ENCODE peak calls at places on chromosome 6, in four cellular contexts. G is mesenchymal stem cell, S is H9, I is H1. X is an unnamed sample.

GRCh38 chr6:100573169-100573568 is 108.4 kb upstream of the SIM1 start:
- DNase-seq in G (peak; percentile 14), S (no peak), I (no peak), X (no peak)

GRCh38 chr6:90940812-90941481 is 354.1 kb upstream of the MAP3K7 start:
- DNase-seq in G (peak; percentile 76), S (no peak), I (no peak), X (peak; percentile 48)

GRCh38 chr6:32685603-32686002 is 19.1 kb upstream of the HLA-DQB1 start:
- DNase-seq in G (peak; percentile 8), S (no peak), I (no peak), X (no peak)

GRCh38 chr6:37323568-37323967 is 30.2 kb upstream of the RNF8 start:
- DNase-seq in G (peak; percentile 22), S (no peak), I (no peak), X (no peak)

GRCh38 chr6:43328528-43328927 is 19.9 kb upstream of the CRIP3 start:
- DNase-seq in G (no peak), S (no peak), I (no peak), X (no peak)

GRCh38 chr6:118562959-118563358 is 14.9 kb downstream of the PLN start:
- DNase-seq in G (peak; percentile 23), S (no peak), I (no peak), X (no peak)

GRCh38 chr6:118198746-118199145 is 291.7 kb downstream of the SLC35F1 start:
- DNase-seq in G (peak; percentile 40), S (no peak), I (no peak), X (no peak)

GRCh38 chr6:158506577-158506976 is 53.3 kb upstream of the TMEM181 start:
- DNase-seq in G (peak; percentile 22), S (peak; percentile 91), I (peak; percentile 74), X (peak; percentile 32)

GRCh38 chr6:156976144-156977088 is 199.2 kb downstream of the ARID1B start:
- DNase-seq in G (no peak), S (no peak), I (no peak), X (no peak)

GRCh38 chr6:111653961-111654360 is 48.3 kb upstream of the TRAF3IP2 start:
- DNase-seq in G (no peak), S (no peak), I (no peak), X (no peak)

GRCh38 chr6:24547243-24547642 is 52.5 kb downstream of the ALDH5A1 start:
- DNase-seq in G (no peak), S (peak; percentile 78), I (peak; percentile 54), X (no peak)

GRCh38 chr6:28943223-28943556 is 19.4 kb upstream of the TRIM27 start:
- DNase-seq in G (no peak), S (no peak), I (no peak), X (no peak)

GRCh38 chr6:28943557-28944411 is 20.0 kb upstream of the TRIM27 start:
- DNase-seq in G (peak; percentile 82), S (peak; percentile 88), I (peak; percentile 98), X (peak; percentile 77)

GRCh38 chr6:28940294-28940858 is 16.6 kb upstream of the TRIM27 start:
- DNase-seq in G (no peak), S (peak; percentile 72), I (peak; percentile 76), X (peak; percentile 63)

GRCh38 chr6:28941681-28942448 is 18.1 kb upstream of the TRIM27 start:
- DNase-seq in G (no peak), S (no peak), I (peak; percentile 93), X (no peak)

DNA sequence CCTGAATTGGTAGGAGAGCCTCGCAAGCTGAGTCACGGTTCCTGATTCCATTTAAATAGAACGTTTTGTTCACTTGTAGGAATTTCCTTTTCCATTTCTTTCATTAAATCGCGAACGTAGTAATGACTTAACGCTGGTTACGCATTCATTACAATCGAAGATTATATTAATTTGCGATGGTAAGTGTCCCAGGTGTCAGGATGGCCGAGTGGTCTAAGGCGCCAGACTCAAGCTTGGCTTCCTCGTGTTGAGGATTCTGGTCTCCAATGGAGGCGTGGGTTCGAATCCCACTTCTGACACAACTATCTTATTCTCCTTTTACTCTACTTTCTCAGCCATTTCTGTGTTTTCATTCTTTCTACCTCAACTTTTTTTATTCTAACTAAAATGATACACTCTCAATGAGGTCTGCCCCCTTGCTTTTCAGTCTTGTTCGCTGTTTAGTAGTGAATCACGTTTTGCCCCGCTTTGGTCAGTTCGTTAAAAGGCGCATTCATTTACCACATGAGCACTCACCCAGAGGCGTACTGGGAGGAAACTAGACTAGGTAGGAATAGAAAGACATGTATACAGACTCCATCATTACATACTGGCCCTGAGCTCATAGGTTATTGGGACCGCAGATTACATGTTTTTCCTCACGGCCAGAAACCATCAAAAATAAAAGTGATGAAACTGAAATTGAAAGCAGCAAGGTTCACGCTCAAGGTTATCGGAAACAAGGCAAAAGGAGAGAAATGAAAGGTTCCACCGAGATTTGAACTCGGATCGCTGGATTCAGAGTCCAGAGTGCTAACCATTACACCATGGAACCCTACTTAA is 17.3 kb upstream of the TRIM27 start:
- DNase-seq in G (peak; percentile 94), S (peak; percentile 80), I (peak; percentile 86), X (peak; percentile 83)
- H2BK12ac ChIP-seq in G (no peak overlapping the region), S (no peak overlapping the region), I (no peak overlapping the region), X (no peak overlapping the region)

DNA sequence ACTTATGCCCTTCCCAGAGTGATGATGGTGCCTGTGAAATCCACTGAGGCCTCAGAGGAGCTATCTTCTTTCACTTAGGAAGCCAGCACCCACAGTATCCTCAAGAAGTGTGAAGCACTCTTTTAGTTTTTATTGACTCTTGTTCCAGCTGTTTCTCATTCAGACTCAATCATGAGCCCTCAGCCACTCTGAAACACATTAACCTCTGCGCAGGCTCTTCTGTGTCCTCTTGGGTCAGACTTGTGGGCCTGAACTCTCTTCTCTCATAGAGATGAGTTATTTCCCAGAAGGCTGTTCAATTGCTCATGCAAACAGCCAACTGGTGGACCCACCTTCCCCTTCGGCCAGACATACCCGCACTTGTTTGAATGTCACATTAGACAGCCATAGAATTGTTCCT is 27.8 kb upstream of the PREP start:
- DNase-seq in G (no peak), S (no peak), I (no peak), X (no peak)
- H2AK5ac ChIP-seq in G (peak overlapping the region; percentile 60), S (no peak overlapping the region), I (no peak overlapping the region), X (no peak overlapping the region)

DNA sequence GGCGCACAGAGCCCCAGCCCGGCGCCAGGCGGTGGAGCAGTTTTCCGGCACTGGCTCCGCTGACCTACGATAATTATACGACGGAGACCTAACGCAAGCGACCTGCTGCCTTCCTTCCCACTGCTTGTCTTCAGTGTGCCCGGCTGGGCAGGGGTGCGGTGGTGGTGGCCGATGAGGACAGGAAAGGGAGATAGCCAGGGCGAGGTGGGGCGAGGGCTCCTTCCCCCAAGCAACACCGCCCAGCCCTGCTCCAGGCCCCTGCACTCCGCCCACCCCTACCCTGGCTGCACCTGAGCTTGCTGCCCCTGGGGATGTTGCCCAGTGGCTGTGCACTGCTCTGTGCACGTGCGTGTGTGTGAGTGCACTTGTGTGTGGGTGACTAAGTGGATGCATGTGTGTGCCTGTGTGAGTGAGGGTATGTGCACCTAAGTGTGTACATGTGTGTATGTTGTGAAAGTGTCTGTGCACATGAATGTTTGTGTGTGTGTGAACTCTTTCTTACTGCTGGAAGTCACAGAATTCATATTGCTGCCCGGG is 42.6 kb upstream of the IRF4 start:
- DNase-seq in G (no peak), S (no peak), I (no peak), X (no peak)
- H3K27ac ChIP-seq in G (no peak overlapping the region), S (no peak overlapping the region), I (no peak overlapping the region), X (no peak overlapping the region)

GRCh38 chr6:72876256-72876655 is 254.4 kb downstream of the KCNQ5 start:
- DNase-seq in G (no peak), S (no peak), I (no peak), X (no peak)

GRCh38 chr6:72869621-72870020 is 247.8 kb downstream of the KCNQ5 start:
- DNase-seq in G (no peak), S (no peak), I (no peak), X (no peak)

GRCh38 chr6:72873438-72873837 is 251.6 kb downstream of the KCNQ5 start:
- DNase-seq in G (no peak), S (no peak), I (no peak), X (no peak)
- H2BK12ac ChIP-seq in G (no peak overlapping the region), S (no peak overlapping the region), I (no peak overlapping the region), X (no peak overlapping the region)

GRCh38 chr6:44672086-44672485 is 284.6 kb downstream of the CDC5L start:
- DNase-seq in G (no peak), S (no peak), I (no peak), X (no peak)
- H2AK5ac ChIP-seq in G (peak overlapping the region; percentile 65), S (no peak overlapping the region), I (peak overlapping the region; percentile 19), X (no peak overlapping the region)

X was measured in neuronal stem cell.